ENCODE peak calls at places on chromosomes 3 and 15, in nine cellular contexts. W is heart right ventricle, S is mammary epithelial cell, Y is neural progenitor cell, J is fibroblast of lung, N is tibial artery, F is A549, D is AG04450, C is lower lobe of right lung. T is an unnamed sample.

GRCh38 chr3:194928183-194928736 is 242.6 kb downstream of the FAM43A start:
- DNase-seq in W (no peak), S (peak; percentile 14), Y (no peak), J (no peak), N (no peak), F (no peak), D (peak; percentile 26), C (no peak), T (no peak)

GRCh38 chr3:44439499-44440295 is 37.8 kb downstream of the ZNF445 start:
- DNase-seq in W (peak; percentile 91), S (no peak), Y (no peak), J (peak; percentile 74), N (peak; percentile 81), F (no peak), D (no peak), C (peak; percentile 88), T (no peak)

GRCh38 chr3:32872487-32873382 is 54.9 kb downstream of the TRIM71 start:
- DNase-seq in W (no peak), S (no peak), Y (no peak), J (peak; percentile 20), N (no peak), F (no peak), D (no peak), C (peak; percentile 81), T (no peak)

GRCh38 chr15:56765252-56765651 is 31.9 kb upstream of the ZNF280D start:
- DNase-seq in W (peak; percentile 8), S (peak; percentile 26), Y (no peak), J (peak; percentile 66), N (no peak), F (no peak), D (no peak), C (no peak), T (no peak)

GRCh38 chr3:107756649-107757048 is 233.9 kb downstream of the BBX start:
- DNase-seq in W (no peak), S (no peak), Y (no peak), J (peak; percentile 13), N (no peak), F (no peak), D (peak; percentile 15), C (no peak), T (no peak)

GRCh38 chr3:41118461-41119385 is 80.6 kb upstream of the CTNNB1 start:
- DNase-seq in W (no peak), S (no peak), Y (no peak), J (no peak), N (no peak), F (no peak), D (no peak), C (no peak), T (no peak)

GRCh38 chr15:67783303-67783702 is 42.0 kb upstream of the SKOR1 start:
- DNase-seq in W (no peak), S (no peak), Y (no peak), J (no peak), N (no peak), F (no peak), D (no peak), C (no peak), T (no peak)

GRCh38 chr3:175193815-175194518 is 334.8 kb downstream of the NAALADL2 start:
- DNase-seq in W (no peak), S (peak; percentile 83), Y (no peak), J (peak; percentile 16), N (no peak), F (no peak), D (no peak), C (no peak), T (peak; percentile 73)

GRCh38 chr3:170640737-170641171 is 54.9 kb upstream of the SLC7A14 start:
- DNase-seq in W (no peak), S (no peak), Y (no peak), J (no peak), N (no peak), F (no peak), D (no peak), C (no peak), T (no peak)

GRCh38 chr3:10116138-10116460 is 624 bp downstream of the BRK1 start:
- DNase-seq in W (no peak), S (peak; percentile 43), Y (no peak), J (no peak), N (no peak), F (no peak), D (no peak), C (no peak), T (no peak)

GRCh38 chr3:141241248-141242034 is 9.8 kb downstream of the PXYLP1 start:
- DNase-seq in W (peak; percentile 78), S (no peak), Y (no peak), J (peak; percentile 21), N (peak; percentile 82), F (no peak), D (no peak), C (no peak), T (no peak)

GRCh38 chr3:3066910-3067309 is 43.3 kb downstream of the IL5RA start:
- DNase-seq in W (no peak), S (no peak), Y (no peak), J (no peak), N (no peak), F (no peak), D (no peak), C (no peak), T (no peak)

GRCh38 chr3:119700269-119700919 is 2.4 kb upstream of the CFAP91 start:
- DNase-seq in W (peak; percentile 20), S (peak; percentile 58), Y (no peak), J (no peak), N (no peak), F (peak; percentile 69), D (no peak), C (no peak), T (no peak)

GRCh38 chr3:66609660-66610547 is 109.1 kb upstream of the LRIG1 start:
- DNase-seq in W (no peak), S (peak; percentile 16), Y (peak; percentile 88), J (peak; percentile 77), N (no peak), F (peak; percentile 29), D (peak; percentile 76), C (no peak), T (no peak)

GRCh38 chr3:110859340-110859739 is 212.3 kb upstream of the NECTIN3 start:
- DNase-seq in W (no peak), S (no peak), Y (no peak), J (no peak), N (no peak), F (no peak), D (no peak), C (no peak), T (no peak)

GRCh38 chr3:147945968-147946519 is 536.9 kb downstream of the ZIC1 start:
- DNase-seq in W (peak; percentile 20), S (peak; percentile 48), Y (peak; percentile 23), J (peak; percentile 95), N (peak; percentile 41), F (peak; percentile 67), D (peak; percentile 88), C (no peak), T (no peak)

GRCh38 chr15:40957041-40957555 is 3.8 kb downstream of the CHAC1 start:
- DNase-seq in W (no peak), S (no peak), Y (no peak), J (no peak), N (no peak), F (no peak), D (no peak), C (no peak), T (no peak)

GRCh38 chr3:132537297-132537696 is 59.8 kb upstream of the ACKR4 start:
- DNase-seq in W (no peak), S (no peak), Y (no peak), J (no peak), N (no peak), F (no peak), D (no peak), C (no peak), T (no peak)

GRCh38 chr3:113241292-113242033 is 30.1 kb downstream of the BOC start:
- DNase-seq in W (no peak), S (no peak), Y (peak; percentile 75), J (no peak), N (no peak), F (no peak), D (no peak), C (no peak), T (no peak)

GRCh38 chr3:126893651-126894050 is 89.3 kb upstream of the PLXNA1 start:
- DNase-seq in W (no peak), S (no peak), Y (no peak), J (no peak), N (no peak), F (no peak), D (no peak), C (no peak), T (no peak)

GRCh38 chr3:135329479-135329878 is 534.4 kb downstream of the EPHB1 start:
- DNase-seq in W (peak; percentile 20), S (no peak), Y (no peak), J (no peak), N (no peak), F (no peak), D (no peak), C (no peak), T (no peak)

GRCh38 chr3:128495435-128495970 is 2.5 kb upstream of the GATA2 start:
- DNase-seq in W (no peak), S (no peak), Y (no peak), J (no peak), N (peak; percentile 20), F (no peak), D (no peak), C (no peak), T (no peak)

GRCh38 chr3:28215407-28215806 is 26.0 kb upstream of the CMC1 start:
- DNase-seq in W (no peak), S (no peak), Y (no peak), J (no peak), N (no peak), F (no peak), D (no peak), C (no peak), T (no peak)

GRCh38 chr15:80679805-80680175 is 15.3 kb upstream of the ABHD17C start:
- DNase-seq in W (no peak), S (no peak), Y (no peak), J (no peak), N (no peak), F (no peak), D (no peak), C (no peak), T (no peak)
- H3K27ac ChIP-seq in W (no peak overlapping the region), S (peak overlapping the region; percentile 58), Y (no peak overlapping the region), J (no peak overlapping the region), N (no peak overlapping the region), F (no peak overlapping the region), D (no peak overlapping the region), C (peak overlapping the region; percentile 18), T (peak overlapping the region; percentile 96)

GRCh38 chr15:100029868-100030479 is 296.7 kb upstream of the LYSMD4 start:
- DNase-seq in W (no peak), S (no peak), Y (no peak), J (no peak), N (no peak), F (no peak), D (no peak), C (no peak), T (no peak)
- H3K27ac ChIP-seq in W (no peak overlapping the region), S (no peak overlapping the region), Y (no peak overlapping the region), J (no peak overlapping the region), N (peak overlapping the region; percentile 1), F (no peak overlapping the region), D (no peak overlapping the region), C (no peak overlapping the region), T (no peak overlapping the region)

GRCh38 chr15:92044510-92044909 is 191.0 kb downstream of the SLCO3A1 start:
- DNase-seq in W (no peak), S (no peak), Y (no peak), J (no peak), N (no peak), F (no peak), D (no peak), C (no peak), T (no peak)
- H3K27ac ChIP-seq in W (no peak overlapping the region), S (no peak overlapping the region), Y (no peak overlapping the region), J (no peak overlapping the region), N (no peak overlapping the region), F (no peak overlapping the region), D (no peak overlapping the region), C (no peak overlapping the region), T (no peak overlapping the region)

GRCh38 chr15:89912145-89912673 is 543 bp downstream of the ARPIN start:
- DNase-seq in W (peak; percentile 23), S (no peak), Y (peak; percentile 58), J (peak; percentile 22), N (peak; percentile 44), F (peak; percentile 44), D (no peak), C (peak; percentile 67), T (no peak)
- H3K27ac ChIP-seq in W (peak overlapping the region; percentile 81), S (no peak overlapping the region), Y (peak overlapping the region; percentile 49), J (peak overlapping the region; percentile 34), N (peak overlapping the region; percentile 77), F (peak overlapping the region; percentile 78), D (no peak overlapping the region), C (peak overlapping the region; percentile 88), T (no peak overlapping the region)

T was measured in epithelial cell of prostate.